ENCODE peak calls at places on chromosomes 11 and 22, in four cellular contexts. X is uterus, C is body of pancreas, E is upper lobe of left lung. L is an unnamed sample.

GRCh38 chr22:19745155-19746133 is 15.1 kb upstream of the TBX1 start:
- DNase-seq in X (no peak), E (peak; percentile 82), C (no peak), L (no peak)

GRCh38 chr22:37353839-37354238 is 71.5 kb downstream of the CYTH4 start:
- DNase-seq in C (no peak), X (no peak), E (no peak), L (no peak)

GRCh38 chr22:35313311-35314121 is 13.8 kb downstream of the TOM1 start:
- DNase-seq in X (peak; percentile 8), E (no peak), C (peak; percentile 59), L (no peak)

GRCh38 chr22:33006955-33007318 is 51.2 kb downstream of the SYN3 start:
- DNase-seq in C (no peak), E (no peak), X (no peak), L (no peak)

GRCh38 chr11:62497132-62497915 is 49.3 kb downstream of the AHNAK start:
- DNase-seq in C (no peak), X (no peak), E (no peak), L (no peak)

GRCh38 chr11:57640068-57640800 is 9.5 kb downstream of the YPEL4 start:
- DNase-seq in X (no peak), E (no peak), C (no peak), L (no peak)

GRCh38 chr11:69718912-69719311 is 15.1 kb upstream of the FGF19 start:
- DNase-seq in X (no peak), E (no peak), C (no peak), L (no peak)

GRCh38 chr11:133946541-133947297 is 10.0 kb downstream of the IGSF9B start:
- DNase-seq in X (no peak), E (no peak), C (no peak), L (no peak)

GRCh38 chr11:1744879-1745700 is 5.3 kb downstream of the IFITM10 start:
- DNase-seq in X (no peak), E (peak; percentile 67), C (peak; percentile 50), L (no peak)

GRCh38 chr11:66082936-66083698 is 13.0 kb downstream of the PACS1 start:
- DNase-seq in C (peak; percentile 55), X (no peak), E (no peak), L (no peak)

GRCh38 chr11:3378426-3379423 is at the start of gene ZNF195:
- DNase-seq in C (peak; percentile 99), E (peak; percentile 96), X (peak; percentile 97), L (peak; percentile 99)

GRCh38 chr11:3380706-3381570 is 2.0 kb upstream of the ZNF195 start:
- DNase-seq in X (no peak), E (no peak), C (no peak), L (no peak)

GRCh38 chr11:3381794-3382193 is 2.8 kb upstream of the ZNF195 start:
- DNase-seq in X (no peak), E (no peak), C (no peak), L (no peak)

GRCh38 chr11:3382613-3383275 is 3.8 kb upstream of the ZNF195 start:
- DNase-seq in C (no peak), E (no peak), X (no peak), L (no peak)
- TF ChIP-seq CTCF in C (no peak), E (no peak), X (no peak), L (no peak)

GRCh38 chr11:117827521-117828511 is 3.3 kb upstream of the FXYD2 start:
- DNase-seq in X (peak; percentile 14), C (peak; percentile 47), E (peak; percentile 54), L (no peak)

GRCh38 chr11:117829369-117829725 is 4.8 kb upstream of the FXYD2 start:
- DNase-seq in E (peak; percentile 40), C (peak; percentile 27), X (peak; percentile 29), L (peak; percentile 83)

GRCh38 chr11:117830072-117830471 is 5.5 kb upstream of the FXYD2 start:
- DNase-seq in E (peak; percentile 35), X (peak; percentile 11), C (no peak), L (peak; percentile 47)

GRCh38 chr11:117826832-117827231 is 2.3 kb upstream of the FXYD2 start:
- DNase-seq in X (peak; percentile 1), E (no peak), C (peak; percentile 31), L (no peak)

DNA sequence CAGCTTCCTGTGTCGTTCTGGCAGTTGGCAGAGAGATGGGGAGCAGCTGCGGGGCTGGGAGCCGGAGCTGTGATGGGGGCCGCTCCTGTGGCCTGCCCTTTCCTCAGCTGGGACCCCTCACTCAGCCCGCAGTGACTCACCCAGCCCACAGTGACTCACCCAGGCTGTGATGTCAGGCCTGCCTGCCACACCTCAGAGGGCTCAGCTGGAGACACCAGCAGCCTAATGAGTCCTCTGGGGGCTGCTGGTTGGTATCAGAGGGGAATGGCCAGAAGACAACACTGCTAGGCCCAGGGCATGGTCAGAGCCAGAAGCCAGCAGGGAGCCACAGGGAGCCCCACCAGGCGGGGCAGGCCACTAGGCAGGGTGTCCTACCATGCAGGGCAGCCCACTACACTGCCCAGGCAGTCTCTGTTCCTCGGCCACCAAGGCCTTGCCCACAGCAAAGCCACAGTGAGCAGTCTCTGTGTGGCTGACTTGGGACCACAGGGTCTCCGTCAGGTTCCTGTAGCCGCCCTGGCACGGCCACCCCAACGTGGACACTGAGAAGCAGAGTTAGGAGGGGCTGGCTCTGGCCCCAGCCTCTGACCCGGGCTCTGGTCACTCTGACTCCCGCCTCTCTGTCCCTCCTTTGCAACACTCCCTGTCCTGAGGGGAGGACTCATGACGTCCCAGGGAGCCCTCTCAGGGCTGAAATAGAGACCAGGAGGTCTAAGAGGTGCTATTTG is 4.3 kb upstream of the FXYD2 start:
- DNase-seq in E (peak; percentile 70), C (peak; percentile 50), X (peak; percentile 64), L (no peak)
- TF ChIP-seq POLR2A in E (peak; percentile 20), C (peak; percentile 11), X (no peak), L (no peak)

GRCh38 chr11:17276236-17277023 is at the start of gene NUCB2:
- DNase-seq in E (peak; percentile 99), C (peak; percentile 97), X (peak; percentile 97), L (no peak)
- TF ChIP-seq CTCF in E (peak; percentile 15), C (no peak), X (no peak), L (no peak)

GRCh38 chr11:63840356-63841060 is 1.6 kb downstream of the MARK2 start:
- DNase-seq in E (no peak), C (no peak), X (no peak), L (no peak)

GRCh38 chr11:63839508-63840355 is 822 bp downstream of the MARK2 start:
- DNase-seq in E (no peak), X (peak; percentile 27), C (peak; percentile 49), L (no peak)

GRCh38 chr11:63837719-63838118 is 1.2 kb upstream of the MARK2 start:
- DNase-seq in X (no peak), E (no peak), C (no peak), L (no peak)

GRCh38 chr11:63838150-63838681 is 694 bp upstream of the MARK2 start:
- DNase-seq in E (peak; percentile 86), C (no peak), X (peak; percentile 32), L (no peak)

DNA sequence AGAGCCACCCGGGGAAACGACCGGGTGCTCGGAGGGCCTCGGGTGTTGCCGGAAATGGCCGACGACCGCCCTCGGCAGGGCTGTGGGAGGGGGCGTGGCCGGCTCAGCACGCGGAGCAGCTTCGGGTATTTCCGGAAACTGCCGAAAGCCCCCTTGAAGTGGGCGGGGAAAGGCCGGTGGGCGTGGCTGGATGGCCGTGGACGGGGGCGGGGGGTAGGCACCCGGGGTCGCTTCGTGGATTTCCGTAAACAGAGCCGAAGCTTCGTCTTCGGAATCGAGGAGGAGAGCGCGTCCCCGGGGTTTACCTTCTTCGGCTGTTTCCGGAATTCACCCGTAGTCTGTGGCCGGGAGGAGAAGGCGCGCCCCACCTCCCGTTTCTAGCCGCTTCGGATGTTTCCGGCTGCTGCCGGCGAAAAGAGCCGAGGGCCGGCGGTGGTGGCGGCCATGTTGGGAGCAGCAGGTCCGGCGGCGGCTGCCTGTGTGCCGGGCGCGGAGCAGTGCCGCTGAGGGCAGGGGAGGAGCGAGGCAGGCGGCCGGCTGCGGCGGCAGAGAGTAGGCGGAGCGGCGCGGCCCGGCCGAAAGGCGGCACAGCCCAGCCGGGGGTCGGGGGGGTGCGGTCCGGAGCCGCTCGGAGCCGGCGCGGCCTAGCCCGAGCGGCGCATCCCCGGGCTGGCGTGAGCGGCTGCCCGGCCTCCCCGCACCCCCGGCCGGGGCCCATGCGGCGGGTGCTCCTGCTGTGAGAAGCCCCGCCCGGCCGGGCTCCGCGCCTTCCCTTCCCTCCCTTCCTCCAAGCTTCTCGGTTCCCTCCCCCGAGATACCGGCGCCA is at the start of gene MARK2:
- DNase-seq in X (peak; percentile 99), E (peak; percentile 99), C (peak; percentile 99), L (peak; percentile 97)
- TF ChIP-seq POLR2A in X (peak; percentile 65), E (peak; percentile 85), C (peak; percentile 39), L (peak; percentile 73)

GRCh38 chr22:46366801-46367706 is 31.5 kb downstream of the TRMU start:
- DNase-seq in E (peak; percentile 77), X (no peak), C (peak; percentile 19), L (no peak)
- TF ChIP-seq CTCF in E (no peak), X (no peak), C (no peak), L (no peak)

GRCh38 chr11:9568854-9569587 is 4.4 kb upstream of the WEE1 start:
- DNase-seq in X (peak; percentile 59), E (no peak), C (peak; percentile 87), L (no peak)
- TF ChIP-seq POLR2A in X (peak; percentile 62), E (peak; percentile 23), C (peak; percentile 81), L (no peak)

GRCh38 chr11:111607751-111608150 is 5.5 kb downstream of the SIK2 start:
- DNase-seq in E (no peak), C (no peak), X (no peak), L (no peak)
- TF ChIP-seq CTCF in E (no peak), C (no peak), X (no peak), L (no peak)